ENCODE peak calls at places on chromosomes 1 and 21, in ten cellular contexts. H is HepG2, F is neuronal stem cell, S is fibroblast of lung, X is GM23248, K is hepatocyte, M is mammary epithelial cell, R is MM.1S, L is K562, W is GM23338. O is an unnamed sample.

GRCh38 chr1:228090613-228091081 is 8.1 kb downstream of the ARF1 start:
- DNase-seq in H (no peak), F (no peak), S (peak), X (peak), K (no peak), M (no peak), R (peak), L (no peak), W (no peak), O (no peak)

GRCh38 chr1:115341948-115342347 is 3.9 kb upstream of the NGF start:
- DNase-seq in H (no peak), F (peak), S (no peak), X (no peak), K (no peak), M (no peak), R (no peak), L (no peak), W (no peak), O (no peak)

GRCh38 chr1:3313579-3313955 is 140.9 kb upstream of the ARHGEF16 start:
- DNase-seq in H (no peak), F (peak), S (peak), X (peak), K (peak), M (no peak), R (no peak), L (no peak), W (no peak), O (no peak)

GRCh38 chr1:59730759-59731478 is 83.8 kb upstream of the HOOK1 start:
- DNase-seq in H (peak), F (no peak), S (peak), X (peak), K (peak), M (peak), R (no peak), L (peak), W (no peak), O (peak)

GRCh38 chr1:33348194-33348593 is 27.3 kb upstream of the A3GALT2 start:
- DNase-seq in H (no peak), F (no peak), S (peak), X (peak), K (no peak), M (peak), R (no peak), L (no peak), W (no peak), O (no peak)

GRCh38 chr1:150621497-150622113 is 7.8 kb downstream of the ENSA start:
- DNase-seq in H (peak), F (no peak), S (peak), X (peak), K (peak), M (no peak), R (peak), L (no peak), W (peak), O (peak)

GRCh38 chr1:225762444-225762843 is 15.2 kb upstream of the SRP9 start:
- DNase-seq in H (peak), F (no peak), S (no peak), X (peak), K (peak), M (no peak), R (no peak), L (no peak), W (no peak), O (no peak)

GRCh38 chr1:29323636-29324035 is 87.3 kb downstream of the PTPRU start:
- DNase-seq in H (no peak), F (no peak), S (no peak), X (no peak), K (no peak), M (no peak), R (no peak), L (no peak), W (no peak), O (no peak)

GRCh38 chr1:192604979-192605620 is 29.5 kb downstream of the RGS1 start:
- DNase-seq in H (no peak), F (no peak), S (no peak), X (peak), K (no peak), M (no peak), R (peak), L (no peak), W (no peak), O (no peak)

GRCh38 chr21:36483095-36483494 is 3.2 kb upstream of the CLDN14 start:
- DNase-seq in H (no peak), F (no peak), S (no peak), X (no peak), K (no peak), M (no peak), R (no peak), L (no peak), W (no peak), O (no peak)

GRCh38 chr21:33236799-33237198 is 7.1 kb downstream of the IFNAR2 start:
- DNase-seq in H (no peak), F (no peak), S (peak), X (no peak), K (no peak), M (no peak), R (no peak), L (no peak), W (no peak), O (no peak)

GRCh38 chr1:109910963-109911798 is 532 bp downstream of the CSF1 start:
- DNase-seq in H (no peak), F (peak), S (no peak), X (peak), K (no peak), M (peak), R (no peak), L (peak), W (peak), O (peak)

GRCh38 chr1:8848663-8849386 is 29.7 kb downstream of the ENO1 start:
- DNase-seq in H (peak), F (peak), S (peak), X (peak), K (peak), M (peak), R (peak), L (peak), W (peak), O (peak)

GRCh38 chr1:207647966-207648906 is 3.3 kb downstream of the CR1L start:
- DNase-seq in H (no peak), F (no peak), S (no peak), X (no peak), K (no peak), M (no peak), R (no peak), L (no peak), W (no peak), O (no peak)

GRCh38 chr1:43389326-43390313 is at the start of the genes MED8 and SZT2:
- DNase-seq in H (peak), F (peak), S (peak), X (peak), K (peak), M (peak), R (peak), L (peak), W (peak), O (peak)

GRCh38 chr1:92136316-92136715 is 56.2 kb downstream of the BTBD8 start:
- DNase-seq in H (no peak), F (no peak), S (no peak), X (no peak), K (no peak), M (no peak), R (no peak), L (no peak), W (no peak), O (no peak)

GRCh38 chr21:44551290-44552015 is at the start of gene KRTAP10-2:
- DNase-seq in H (no peak), F (no peak), S (no peak), X (no peak), K (no peak), M (no peak), R (no peak), L (no peak), W (no peak), O (no peak)

GRCh38 chr21:15809818-15810217 is 80.0 kb downstream of the USP25 start:
- DNase-seq in H (no peak), F (no peak), S (peak), X (peak), K (no peak), M (no peak), R (no peak), L (no peak), W (no peak), O (no peak)

GRCh38 chr1:21361506-21361905 is 71.2 kb upstream of the ECE1 start:
- DNase-seq in H (no peak), F (no peak), S (no peak), X (peak), K (no peak), M (peak), R (no peak), L (no peak), W (no peak), O (no peak)
- H2AFZ ChIP-seq in H (no peak), F (no peak), S (no peak), X (peak), K (no peak), M (peak), R (no peak), L (no peak), W (peak), O (no peak)

GRCh38 chr1:47416319-47417128 is 439 bp downstream of the FOXE3 start:
- DNase-seq in H (no peak), F (peak), S (no peak), X (peak), K (no peak), M (no peak), R (no peak), L (no peak), W (peak), O (no peak)
- H2AFZ ChIP-seq in H (no peak), F (peak), S (peak), X (no peak), K (no peak), M (peak), R (no peak), L (no peak), W (no peak), O (no peak)

DNA sequence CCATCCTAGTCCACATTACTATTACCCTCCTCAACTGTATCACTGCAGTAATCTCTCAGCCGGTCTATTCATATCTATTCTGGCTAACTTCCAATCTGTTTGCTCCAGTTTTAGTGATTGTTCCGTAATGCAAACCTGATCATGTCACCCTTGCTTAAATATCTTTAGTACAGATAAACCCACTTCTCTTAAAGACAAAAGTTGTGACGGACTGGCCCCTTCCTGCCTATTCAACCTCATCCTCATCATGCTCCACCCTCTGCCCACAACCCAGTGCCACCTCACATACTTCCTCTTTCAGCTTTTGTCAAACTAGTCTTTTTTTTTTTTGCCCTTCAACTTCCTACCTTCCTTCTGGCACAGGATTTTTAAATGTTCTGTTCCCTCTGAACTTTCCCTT is 2.8 kb upstream of the C1orf162 start:
- DNase-seq in H (no peak), F (no peak), S (no peak), X (no peak), K (no peak), M (no peak), R (no peak), L (no peak), W (no peak), O (peak)
- H2AFZ ChIP-seq in H (no peak), F (no peak), S (no peak), X (no peak), K (no peak), M (no peak), R (no peak), L (no peak), W (no peak), O (peak)

GRCh38 chr1:14039894-14040430 is 340.0 kb downstream of the PRDM2 start:
- DNase-seq in H (no peak), F (no peak), S (no peak), X (no peak), K (no peak), M (no peak), R (peak), L (no peak), W (peak), O (no peak)
- H2AFZ ChIP-seq in H (no peak), F (no peak), S (no peak), X (no peak), K (no peak), M (no peak), R (peak), L (no peak), W (peak), O (no peak)

GRCh38 chr1:224687465-224687864 is 71.3 kb downstream of the CNIH3 start:
- DNase-seq in H (no peak), F (no peak), S (no peak), X (no peak), K (no peak), M (no peak), R (no peak), L (no peak), W (no peak), O (no peak)

GRCh38 chr1:224691106-224691505 is 75.0 kb downstream of the CNIH3 start:
- DNase-seq in H (no peak), F (no peak), S (no peak), X (no peak), K (no peak), M (no peak), R (no peak), L (no peak), W (no peak), O (no peak)

GRCh38 chr1:224691526-224691925 is 75.4 kb downstream of the CNIH3 start:
- DNase-seq in H (no peak), F (no peak), S (no peak), X (no peak), K (no peak), M (no peak), R (no peak), L (no peak), W (no peak), O (no peak)

GRCh38 chr1:224690576-224690975 is 74.5 kb downstream of the CNIH3 start:
- DNase-seq in H (no peak), F (no peak), S (no peak), X (no peak), K (no peak), M (no peak), R (no peak), L (no peak), W (no peak), O (no peak)

GRCh38 chr1:224689354-224689753 is 73.2 kb downstream of the CNIH3 start:
- DNase-seq in H (no peak), F (no peak), S (no peak), X (no peak), K (no peak), M (no peak), R (no peak), L (no peak), W (peak), O (no peak)
- H2AFZ ChIP-seq in H (no peak), F (no peak), S (no peak), X (no peak), K (no peak), M (no peak), R (no peak), L (no peak), W (no peak), O (no peak)

GRCh38 chr1:180211860-180212229 is 18.2 kb upstream of the LHX4 start:
- DNase-seq in H (no peak), F (no peak), S (no peak), X (peak), K (no peak), M (peak), R (no peak), L (no peak), W (no peak), O (no peak)

GRCh38 chr1:180217021-180217420 is 13.0 kb upstream of the LHX4 start:
- DNase-seq in H (no peak), F (no peak), S (no peak), X (no peak), K (no peak), M (no peak), R (no peak), L (no peak), W (no peak), O (no peak)

GRCh38 chr1:180211156-180211859 is 18.8 kb upstream of the LHX4 start:
- DNase-seq in H (no peak), F (no peak), S (no peak), X (no peak), K (no peak), M (no peak), R (no peak), L (no peak), W (no peak), O (no peak)

GRCh38 chr1:180215856-180216625 is 14.0 kb upstream of the LHX4 start:
- DNase-seq in H (no peak), F (no peak), S (no peak), X (no peak), K (no peak), M (no peak), R (no peak), L (no peak), W (no peak), O (no peak)

GRCh38 chr1:180213401-180214177 is 16.5 kb upstream of the LHX4 start:
- DNase-seq in H (no peak), F (no peak), S (peak), X (peak), K (no peak), M (peak), R (peak), L (peak), W (peak), O (peak)
- H2AFZ ChIP-seq in H (no peak), F (peak), S (peak), X (peak), K (no peak), M (no peak), R (peak), L (peak), W (peak), O (peak)

DNA sequence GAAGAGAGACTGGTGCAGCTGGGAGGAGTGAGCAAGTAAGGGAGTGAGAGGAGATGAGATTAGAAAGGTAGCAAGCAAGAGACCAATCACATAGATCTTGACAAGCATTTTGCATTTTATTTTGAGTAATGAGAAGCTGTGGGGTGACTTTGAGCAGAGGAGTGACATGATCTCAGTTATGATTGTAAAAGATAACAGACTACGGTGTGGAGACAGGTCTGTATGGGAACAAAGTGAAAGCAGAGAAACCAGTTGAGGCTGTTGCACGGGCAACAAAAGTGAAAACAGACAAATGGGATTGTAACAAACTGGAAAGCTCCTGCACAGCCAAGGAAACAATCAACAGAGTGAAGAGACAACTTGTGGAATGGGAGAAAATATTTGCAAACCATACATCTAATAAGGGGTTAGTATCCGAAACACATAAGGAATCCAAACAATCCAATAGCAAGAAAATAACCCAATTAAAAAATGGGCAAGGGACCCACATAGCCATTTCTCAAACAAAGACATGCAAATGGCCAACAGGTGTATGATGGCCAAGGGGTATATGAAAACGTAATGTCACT is 68.4 kb downstream of the SNRPE start:
- DNase-seq in H (no peak), F (no peak), S (no peak), X (no peak), K (no peak), M (no peak), R (no peak), L (no peak), W (no peak), O (no peak)
- H2AFZ ChIP-seq in H (no peak), F (no peak), S (no peak), X (no peak), K (no peak), M (no peak), R (no peak), L (no peak), W (no peak), O (no peak)

GRCh38 chr1:174721246-174721645 is 273.5 kb downstream of the GPR52 start:
- DNase-seq in H (no peak), F (no peak), S (no peak), X (no peak), K (no peak), M (no peak), R (no peak), L (no peak), W (no peak), O (no peak)

GRCh38 chr1:174723815-174724214 is 275.9 kb upstream of the CACYBP start:
- DNase-seq in H (no peak), F (no peak), S (no peak), X (no peak), K (no peak), M (no peak), R (no peak), L (no peak), W (no peak), O (no peak)

GRCh38 chr1:174726167-174726879 is 273.4 kb upstream of the CACYBP start:
- DNase-seq in H (peak), F (no peak), S (peak), X (peak), K (peak), M (no peak), R (peak), L (no peak), W (peak), O (no peak)

DNA sequence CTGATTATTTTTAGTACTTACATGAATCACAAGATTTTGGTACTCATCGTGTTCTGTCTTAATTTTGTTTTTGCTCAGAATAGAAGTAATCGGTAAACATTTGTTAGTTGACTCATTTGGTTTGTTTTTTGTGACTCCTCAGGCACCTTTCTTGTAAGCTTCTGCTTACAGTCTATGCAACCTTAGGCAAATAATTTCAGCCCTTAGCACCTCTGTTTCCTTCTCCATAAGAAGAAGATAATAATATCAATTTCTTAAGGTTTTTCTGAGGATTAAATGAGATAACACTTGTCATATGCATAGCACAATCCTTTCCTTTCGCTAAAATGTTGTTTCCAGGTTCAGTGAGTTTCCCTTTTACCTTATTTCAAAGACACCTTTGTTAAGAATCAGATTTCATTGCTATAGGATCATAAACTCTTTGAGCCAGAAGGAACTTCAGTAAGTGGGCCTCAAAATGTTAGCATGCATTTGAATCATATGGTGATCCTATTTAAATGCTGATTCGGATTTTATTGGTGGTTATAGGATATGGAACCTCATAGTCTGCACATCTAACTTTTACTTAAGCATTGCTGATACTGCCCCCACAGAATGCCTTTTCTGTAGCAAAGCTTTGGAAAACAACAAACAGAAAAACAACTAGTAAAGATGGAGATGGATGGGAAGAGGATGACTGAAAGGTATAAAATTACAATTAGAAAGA is 272.7 kb upstream of the CACYBP start:
- DNase-seq in H (no peak), F (no peak), S (no peak), X (no peak), K (no peak), M (no peak), R (no peak), L (no peak), W (no peak), O (no peak)
- H2AFZ ChIP-seq in H (no peak), F (no peak), S (no peak), X (no peak), K (no peak), M (no peak), R (no peak), L (no peak), W (no peak), O (no peak)

DNA sequence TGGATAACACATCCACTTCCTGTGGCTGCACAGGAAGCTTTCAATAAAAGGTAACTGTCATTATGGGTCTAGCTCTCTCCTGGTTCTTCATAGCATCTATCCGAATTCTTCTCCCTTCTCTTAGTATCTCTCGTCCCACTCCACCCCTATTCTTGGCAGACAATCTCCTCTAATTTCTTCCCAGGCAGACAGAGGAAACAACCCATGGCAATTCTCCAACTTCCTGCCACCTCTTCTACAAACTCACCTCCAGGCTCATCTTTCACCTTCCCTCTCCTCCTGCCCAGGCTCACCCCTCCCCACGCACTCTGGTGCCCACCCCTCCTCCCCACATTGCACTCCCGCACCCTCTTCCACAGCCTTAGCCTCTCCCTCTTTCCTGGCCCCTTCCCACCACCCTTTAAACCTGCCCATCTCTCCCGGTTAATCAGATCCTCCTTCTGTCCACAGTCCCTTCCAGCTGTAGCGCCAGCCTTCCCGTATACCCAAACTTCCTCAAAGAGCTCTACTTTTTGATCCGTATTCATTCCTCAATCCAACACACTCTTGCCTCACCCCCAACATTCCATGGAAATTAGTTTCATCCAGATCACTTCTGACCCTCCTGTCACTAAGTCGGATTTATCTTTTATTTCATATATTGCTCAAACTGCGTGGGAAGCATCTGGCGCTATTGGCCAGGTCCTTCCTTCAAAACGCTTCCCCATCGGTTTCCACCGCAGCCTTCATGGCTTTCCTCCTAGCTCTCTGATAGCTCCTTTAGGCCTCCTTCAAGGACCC is 25.9 kb downstream of the SHISA4 start:
- DNase-seq in H (no peak), F (no peak), S (no peak), X (no peak), K (no peak), M (no peak), R (no peak), L (no peak), W (no peak), O (no peak)
- H2AFZ ChIP-seq in H (no peak), F (no peak), S (no peak), X (no peak), K (no peak), M (no peak), R (no peak), L (no peak), W (no peak), O (no peak)